ENCODE peak calls at places on chromosomes 4 and X, in four cellular contexts. F, B, S and N are unnamed samples.

GRCh38 chr4:146370841-146371240 is 150.9 kb downstream of the SLC10A7 start:
- DNase-seq in F (no peak), B (no peak), S (no peak), N (no peak)

GRCh38 chr4:107299646-107300045 is 263.5 kb upstream of the DKK2 start:
- DNase-seq in F (no peak), S (no peak), B (no peak), N (no peak)

GRCh38 chr4:6114601-6115000 is 85.7 kb downstream of the JAKMIP1 start:
- DNase-seq in B (no peak), F (no peak), S (no peak), N (peak)

GRCh38 chr4:32061916-32062315 is 1341.7 kb downstream of the PCDH7 start:
- DNase-seq in S (no peak), F (no peak), B (no peak), N (no peak)

GRCh38 chr4:169975837-169976796 is 50.1 kb downstream of the MFAP3L start:
- DNase-seq in B (no peak), S (no peak), F (no peak), N (no peak)

GRCh38 chr4:114688063-114688462 is 89.5 kb downstream of the UGT8 start:
- DNase-seq in B (no peak), F (no peak), S (no peak), N (no peak)

GRCh38 chrX:39487166-39488006 is 610.4 kb downstream of the BCOR start:
- DNase-seq in F (no peak), S (no peak), B (no peak), N (no peak)

GRCh38 chrX:138847930-138848329 is 136.4 kb upstream of the FGF13 start:
- DNase-seq in F (no peak), B (no peak), S (no peak), N (no peak)

GRCh38 chr4:8391972-8392371 is 48.6 kb downstream of the ACOX3 start:
- DNase-seq in F (no peak), B (no peak), S (no peak), N (no peak)

GRCh38 chrX:23952984-23953907 is 45.4 kb downstream of the CXorf58 start:
- DNase-seq in S (no peak), B (no peak), F (no peak), N (no peak)
- H3K4me3 ChIP-seq in S (no peak), B (no peak), F (no peak), N (no peak)

DNA sequence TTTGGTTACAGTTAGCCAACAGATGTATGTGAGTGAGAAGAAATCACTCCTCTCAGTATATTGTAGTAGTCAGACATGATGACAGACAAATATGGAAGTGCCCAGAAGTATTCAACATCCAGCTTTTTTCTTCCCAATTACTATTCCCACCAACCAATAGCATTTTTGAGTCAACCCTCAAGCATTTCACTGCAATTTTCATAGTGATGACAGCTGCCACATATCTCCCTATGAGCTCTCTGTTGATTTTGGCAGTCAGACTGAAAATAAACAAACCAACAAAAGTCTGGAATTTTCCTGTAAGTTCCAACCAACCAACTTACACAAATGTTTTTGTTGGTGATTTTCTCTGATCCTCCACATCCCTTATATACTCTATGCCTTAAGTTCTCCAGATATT is 8.2 kb upstream of the TRAM1L1 start:
- DNase-seq in S (no peak), B (no peak), F (no peak), N (no peak)
- TF ChIP-seq EP300 in S (no peak), B (no peak), F (no peak), N (no peak)

GRCh38 chr4:103074039-103074438 is 2.5 kb downstream of the SLC9B2 start:
- DNase-seq in S (no peak), F (no peak), B (no peak), N (no peak)
- H3K4me3 ChIP-seq in S (no peak), F (no peak), B (no peak), N (no peak)

GRCh38 chr4:45437381-45437780 is 686.5 kb downstream of the GABRG1 start:
- DNase-seq in S (no peak), B (no peak), F (no peak), N (no peak)

GRCh38 chr4:45438047-45438446 is 685.8 kb downstream of the GABRG1 start:
- DNase-seq in S (no peak), F (no peak), B (no peak), N (no peak)

DNA sequence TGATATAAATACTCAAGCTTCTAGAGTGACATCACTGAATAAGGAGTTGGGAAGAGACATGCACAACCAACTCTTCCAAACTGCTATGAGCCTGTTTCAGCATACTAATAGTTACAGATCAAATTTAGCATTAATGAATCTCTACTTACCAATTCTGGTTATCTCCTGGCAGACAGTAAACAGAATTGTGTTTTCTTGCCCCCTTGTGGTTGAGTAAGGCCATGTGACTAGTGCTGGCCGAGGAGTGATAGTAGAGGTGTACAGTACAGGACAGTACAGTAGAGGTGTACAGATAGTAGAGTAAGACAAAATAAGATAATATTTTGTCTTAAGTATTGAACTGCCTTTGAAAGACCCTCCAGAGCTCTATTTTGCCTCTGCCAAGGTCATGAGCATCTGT is 681.4 kb downstream of the GABRG1 start:
- DNase-seq in S (no peak), F (no peak), B (no peak), N (no peak)
- TF ChIP-seq EP300 in S (no peak), F (no peak), B (no peak), N (no peak)

DNA sequence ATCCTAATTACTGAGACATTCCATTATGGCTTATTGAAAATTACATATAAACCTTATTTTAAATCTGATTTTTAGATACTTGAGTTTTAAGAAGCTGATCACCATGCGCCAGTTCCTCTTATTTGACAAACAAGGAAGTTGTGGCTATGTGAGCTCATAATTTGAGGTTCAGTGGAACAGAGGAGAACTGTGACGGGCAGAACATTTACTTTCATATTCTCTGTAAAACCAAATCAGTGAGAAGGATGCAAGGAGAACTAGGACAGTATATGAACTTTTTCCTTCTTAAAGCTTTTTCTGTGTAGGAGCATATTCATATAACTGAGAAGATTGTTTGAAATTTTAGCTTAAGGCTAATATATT is 25.3 kb downstream of the STIM2 start:
- DNase-seq in S (no peak), F (no peak), B (no peak), N (no peak)
- H3K4me3 ChIP-seq in S (no peak), F (no peak), B (no peak), N (no peak)

GRCh38 chr4:105306158-105306781 is 159.6 kb downstream of the TET2 start:
- DNase-seq in B (no peak), F (no peak), S (no peak), N (no peak)
- TF ChIP-seq EP300 in B (no peak), F (no peak), S (no peak), N (no peak)

GRCh38 chr4:101597204-101597603 is 193.3 kb upstream of the BANK1 start:
- DNase-seq in F (no peak), B (no peak), S (no peak), N (no peak)
- H3K4me3 ChIP-seq in F (no peak), B (no peak), S (no peak), N (no peak)

DNA sequence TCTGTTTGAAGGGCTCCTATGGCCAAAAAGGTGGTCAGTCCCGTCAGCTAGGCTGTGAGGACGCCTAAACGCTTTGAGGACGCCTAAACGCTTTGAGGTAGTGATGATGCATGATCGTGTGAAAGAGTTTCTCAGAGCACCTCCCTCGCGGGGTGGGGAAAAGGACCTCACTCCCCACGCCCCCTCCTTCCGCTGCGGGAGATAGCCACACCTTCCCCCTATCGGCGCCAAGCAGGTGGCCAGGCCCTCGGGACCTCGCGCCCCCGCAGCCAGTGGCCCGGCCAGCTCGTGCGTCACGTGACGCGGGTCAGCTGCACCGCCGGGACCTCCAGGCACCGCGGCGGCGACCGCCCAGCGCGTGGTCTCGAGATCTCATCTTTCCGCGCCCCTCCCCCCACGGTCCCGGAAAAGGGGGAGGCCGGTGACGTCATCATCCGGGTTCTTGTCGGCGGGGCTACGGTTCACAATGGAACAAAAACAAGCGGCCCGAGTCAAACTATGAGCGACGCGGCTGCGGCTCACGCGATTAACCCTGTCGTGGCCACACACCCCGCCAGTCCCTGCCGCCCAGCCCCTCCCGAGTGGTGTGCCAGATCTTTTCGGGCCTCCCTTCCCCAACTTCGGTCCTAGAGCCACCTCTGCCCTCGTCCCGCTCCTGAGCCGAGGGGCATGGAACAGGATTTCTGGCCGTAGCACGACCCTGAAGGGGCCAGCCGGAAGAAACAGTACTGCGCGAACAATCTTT is 713 bp upstream of the USP9X start:
- DNase-seq in S (peak), F (peak), B (peak), N (peak)
- TF ChIP-seq EP300 in S (peak), F (peak), B (peak), N (no peak)

DNA sequence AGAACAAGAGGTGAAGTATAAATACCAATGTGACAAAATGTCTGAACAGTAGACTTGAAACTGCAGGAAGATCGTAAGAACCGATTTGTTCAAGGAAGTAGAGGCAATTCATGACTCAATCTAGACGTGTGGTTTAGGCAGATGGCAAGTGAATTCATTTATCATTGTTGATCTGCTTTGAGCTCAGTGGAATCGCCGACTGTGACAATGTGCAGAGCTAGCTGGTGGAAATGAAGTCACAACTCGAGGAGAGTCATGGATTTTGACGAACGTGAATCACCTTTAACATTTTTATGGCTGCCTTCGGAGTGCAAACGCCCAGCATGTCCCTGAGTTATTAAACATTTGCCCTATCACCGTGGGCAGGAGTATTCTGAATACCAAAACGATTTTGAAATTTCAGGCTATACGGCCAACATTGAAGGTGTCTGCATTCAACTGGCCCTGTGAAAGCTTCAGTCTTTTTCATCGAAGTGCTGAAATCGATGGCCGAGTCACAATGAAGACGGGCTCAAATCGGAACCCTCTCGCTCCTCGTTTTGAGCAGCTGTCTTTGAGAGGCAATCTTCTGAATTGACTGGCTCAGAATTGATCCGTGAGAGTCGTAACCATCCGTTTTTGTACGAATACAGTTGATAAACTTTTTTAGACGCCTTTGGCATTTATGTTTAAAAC is 689 bp upstream of the OGT start:
- DNase-seq in S (peak), B (no peak), F (no peak), N (no peak)
- H3K4me3 ChIP-seq in S (peak), B (peak), F (peak), N (peak)

GRCh38 chr4:153084249-153084648 is 120.0 kb upstream of the TRIM2 start:
- DNase-seq in F (no peak), B (no peak), S (no peak), N (no peak)
- TF ChIP-seq EP300 in F (no peak), B (no peak), S (no peak), N (no peak)